ENCODE peak calls at places on chromosomes 3 and 15, in seven cellular contexts. X is cardiac muscle cell; Q is A549; K is CD4-positive, CD25-positive, alpha-beta regulatory T cell; A is substantia nigra; H is mammary epithelial cell; R is aorta. G is an unnamed sample.

GRCh38 chr15:90463381-90463780 is 66.3 kb upstream of the CRTC3 start:
- DNase-seq in X (peak; percentile 75), Q (peak; percentile 14), K (no peak), A (peak; percentile 12), H (peak; percentile 64), R (no peak), G (no peak)

GRCh38 chr3:43969944-43970343 is 271.7 kb upstream of the TOPAZ1 start:
- DNase-seq in X (no peak), Q (no peak), K (no peak), A (no peak), H (no peak), R (no peak), G (no peak)

GRCh38 chr3:11367116-11367781 is 95.1 kb downstream of the ATG7 start:
- DNase-seq in X (peak; percentile 96), Q (peak; percentile 9), K (no peak), A (no peak), H (no peak), R (no peak), G (peak; percentile 36)

GRCh38 chr3:52441122-52441771 is 3.7 kb downstream of the SEMA3G start:
- DNase-seq in X (no peak), Q (no peak), K (no peak), A (no peak), H (no peak), R (peak; percentile 64), G (no peak)

GRCh38 chr15:62306851-62307504 is 141.9 kb upstream of the C2CD4B start:
- DNase-seq in X (peak; percentile 88), Q (peak; percentile 88), K (peak; percentile 31), A (peak; percentile 2), H (peak; percentile 55), R (no peak), G (no peak)

GRCh38 chr3:49456417-49456816 is 13.7 kb upstream of the DAG1 start:
- DNase-seq in X (peak; percentile 41), Q (no peak), K (no peak), A (no peak), H (no peak), R (no peak), G (no peak)

GRCh38 chr3:64909011-64909410 is 221.2 kb upstream of the ADAMTS9 start:
- DNase-seq in X (no peak), Q (no peak), K (no peak), A (no peak), H (no peak), R (no peak), G (no peak)

GRCh38 chr3:171186383-171186782 is 159.9 kb upstream of the SLC2A2 start:
- DNase-seq in X (peak; percentile 54), Q (no peak), K (no peak), A (no peak), H (no peak), R (no peak), G (no peak)

DNA sequence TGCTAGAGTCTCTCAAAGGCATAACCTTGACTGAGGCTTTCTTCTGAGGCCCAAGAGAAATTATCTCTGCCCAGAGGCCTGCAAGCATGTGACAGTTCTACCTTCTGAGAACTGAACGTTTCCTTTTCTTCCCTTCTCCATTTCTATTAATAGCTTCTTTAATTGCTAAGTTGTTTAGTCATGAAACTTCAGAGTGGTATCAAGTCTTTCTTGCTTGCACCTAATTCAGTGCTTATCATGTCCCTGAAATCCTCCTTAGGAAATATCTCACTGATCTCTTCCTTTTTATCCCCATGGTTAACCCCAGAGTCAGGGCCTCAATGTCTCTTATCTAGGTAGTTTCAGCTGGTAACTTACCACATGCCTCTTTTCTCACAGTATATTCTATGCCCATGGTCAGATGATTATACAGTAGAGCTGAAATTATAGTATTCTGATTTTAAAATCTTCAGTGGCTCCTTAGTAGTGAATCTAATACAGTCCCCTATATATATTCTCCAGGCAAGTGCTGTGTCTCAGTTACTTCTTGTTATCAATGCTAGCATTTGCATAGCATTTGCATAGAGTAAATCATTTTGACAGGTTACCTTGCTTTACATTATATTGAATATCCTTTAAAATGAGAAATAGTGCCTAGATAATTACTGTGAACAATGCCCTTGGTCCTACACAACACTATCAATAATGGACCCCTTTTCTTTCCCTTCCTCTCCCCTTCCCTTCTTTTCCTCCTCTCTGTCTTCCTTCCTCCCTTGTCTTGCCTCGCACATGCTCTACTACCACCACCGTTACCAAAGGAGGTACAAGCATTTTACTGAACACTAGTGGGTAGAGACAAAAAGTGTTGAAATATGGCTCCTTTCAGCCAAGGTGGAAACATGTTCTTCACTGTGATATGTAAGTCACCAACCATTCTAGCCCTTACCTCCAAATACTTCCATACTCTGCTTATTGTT is 33.0 kb downstream of the KBTBD8 start:
- DNase-seq in X (no peak), Q (no peak), K (no peak), A (no peak), H (no peak), R (no peak), G (no peak)
- H3K27ac ChIP-seq in X (peak overlapping the region; percentile 66), Q (no peak overlapping the region), K (no peak overlapping the region), A (no peak overlapping the region), H (no peak overlapping the region), R (no peak overlapping the region), G (no peak overlapping the region)

DNA sequence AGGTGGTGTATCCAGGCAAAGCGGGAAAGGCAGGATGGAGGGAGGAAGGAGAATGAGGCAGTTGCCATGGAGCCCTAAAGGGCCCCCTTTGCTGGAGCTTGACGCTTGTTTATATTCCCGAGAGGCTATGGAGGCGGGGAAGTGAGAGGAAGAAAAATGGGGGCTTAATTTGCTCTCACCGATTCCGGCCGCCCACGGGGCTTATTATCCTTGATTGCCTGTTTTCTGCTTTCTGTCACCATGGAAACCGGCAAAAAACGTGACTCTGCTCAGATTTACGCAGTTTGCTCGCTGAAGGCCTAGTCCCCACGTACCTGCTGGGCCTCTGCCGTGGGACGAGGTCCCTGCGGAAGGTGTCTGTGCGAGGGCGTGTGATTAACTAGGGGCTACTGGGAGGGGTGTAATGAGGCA is 110.6 kb upstream of the NDN start:
- DNase-seq in X (no peak), Q (no peak), K (no peak), A (no peak), H (no peak), R (no peak), G (peak; percentile 25)
- H3K27ac ChIP-seq in X (no peak overlapping the region), Q (no peak overlapping the region), K (no peak overlapping the region), A (no peak overlapping the region), H (no peak overlapping the region), R (no peak overlapping the region), G (no peak overlapping the region)

GRCh38 chr15:39920510-39921273 is 626 bp upstream of the GPR176 start:
- DNase-seq in X (peak; percentile 87), Q (peak; percentile 66), K (peak; percentile 80), A (peak; percentile 76), H (peak; percentile 58), R (peak; percentile 94), G (peak; percentile 96)
- H3K27ac ChIP-seq in X (no peak overlapping the region), Q (peak overlapping the region; percentile 91), K (no peak overlapping the region), A (peak overlapping the region; percentile 49), H (peak overlapping the region; percentile 86), R (peak overlapping the region; percentile 15), G (peak overlapping the region; percentile 85)

DNA sequence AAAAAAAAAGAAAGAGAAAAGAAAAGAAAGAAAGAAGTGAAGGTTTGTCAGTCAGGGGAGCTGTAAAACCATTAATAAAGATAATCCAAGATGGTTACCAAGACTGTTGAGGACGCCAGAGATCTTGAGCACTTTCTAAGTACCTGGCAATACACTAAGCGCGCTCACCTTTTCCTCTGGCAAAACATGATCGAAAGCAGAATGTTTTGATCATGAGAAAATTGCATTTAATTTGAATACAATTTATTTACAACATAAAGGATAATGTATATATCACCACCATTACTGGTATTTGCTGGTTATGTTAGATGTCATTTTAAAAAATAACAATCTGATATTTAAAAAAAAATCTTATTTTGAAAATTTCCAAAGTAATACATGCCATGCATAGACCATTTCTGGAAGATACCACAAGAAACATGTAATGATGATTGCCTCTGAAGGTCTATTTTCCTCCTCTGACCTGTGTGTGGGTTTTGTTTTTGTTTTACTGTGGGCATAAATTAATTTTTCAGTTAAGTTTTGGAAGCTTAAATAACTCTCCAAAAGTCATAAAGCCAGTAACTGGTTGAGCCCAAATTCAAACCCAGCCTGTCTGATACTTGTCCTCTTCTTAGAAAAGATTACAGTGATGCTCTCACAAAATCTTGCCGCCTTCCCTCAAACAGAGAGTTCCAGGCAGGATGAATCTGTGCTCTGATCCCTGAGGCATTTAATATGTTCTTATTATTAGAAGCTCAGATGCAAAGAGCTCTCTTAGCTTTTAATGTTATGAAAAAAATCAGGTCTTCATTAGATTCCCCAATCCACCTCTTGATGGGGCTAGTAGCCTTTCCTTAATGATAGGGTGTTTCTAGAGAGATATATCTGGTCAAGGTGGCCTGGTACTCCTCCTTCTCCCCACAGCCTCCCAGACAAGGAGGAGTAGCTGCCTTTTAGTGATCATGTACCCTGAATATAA is 2.0 kb downstream of the B2M start:
- DNase-seq in X (peak; percentile 47), Q (peak; percentile 60), K (peak; percentile 56), A (no peak), H (peak; percentile 32), R (no peak), G (no peak)
- H3K27ac ChIP-seq in X (no peak overlapping the region), Q (peak overlapping the region; percentile 91), K (peak overlapping the region; percentile 100), A (peak overlapping the region; percentile 98), H (peak overlapping the region; percentile 80), R (no peak overlapping the region), G (peak overlapping the region; percentile 99)

GRCh38 chr3:147305533-147306241 is 100.7 kb downstream of the ZIC4 start:
- DNase-seq in X (no peak), Q (no peak), K (no peak), A (no peak), H (no peak), R (no peak), G (no peak)
- H3K27ac ChIP-seq in X (no peak overlapping the region), Q (no peak overlapping the region), K (no peak overlapping the region), A (no peak overlapping the region), H (no peak overlapping the region), R (no peak overlapping the region), G (no peak overlapping the region)

DNA sequence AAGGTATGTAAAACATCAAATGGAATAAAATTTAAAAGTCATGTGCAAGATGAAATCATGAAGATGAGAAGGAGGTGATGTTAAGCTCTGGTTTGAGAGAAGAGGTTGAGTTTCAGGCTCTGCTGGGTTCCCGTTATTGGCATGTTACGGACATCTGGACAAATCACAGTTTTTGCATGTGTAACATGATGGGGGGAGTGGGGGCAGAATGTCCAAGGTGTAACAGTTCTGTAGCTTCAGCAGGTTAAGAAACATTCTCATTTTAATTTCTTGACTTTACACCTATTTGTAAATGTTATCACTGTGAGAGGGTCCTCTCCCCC is 17.2 kb downstream of the TRIM71 start:
- DNase-seq in X (no peak), Q (no peak), K (no peak), A (no peak), H (no peak), R (no peak), G (no peak)
- H3K27ac ChIP-seq in X (no peak overlapping the region), Q (no peak overlapping the region), K (no peak overlapping the region), A (no peak overlapping the region), H (no peak overlapping the region), R (no peak overlapping the region), G (no peak overlapping the region)

DNA sequence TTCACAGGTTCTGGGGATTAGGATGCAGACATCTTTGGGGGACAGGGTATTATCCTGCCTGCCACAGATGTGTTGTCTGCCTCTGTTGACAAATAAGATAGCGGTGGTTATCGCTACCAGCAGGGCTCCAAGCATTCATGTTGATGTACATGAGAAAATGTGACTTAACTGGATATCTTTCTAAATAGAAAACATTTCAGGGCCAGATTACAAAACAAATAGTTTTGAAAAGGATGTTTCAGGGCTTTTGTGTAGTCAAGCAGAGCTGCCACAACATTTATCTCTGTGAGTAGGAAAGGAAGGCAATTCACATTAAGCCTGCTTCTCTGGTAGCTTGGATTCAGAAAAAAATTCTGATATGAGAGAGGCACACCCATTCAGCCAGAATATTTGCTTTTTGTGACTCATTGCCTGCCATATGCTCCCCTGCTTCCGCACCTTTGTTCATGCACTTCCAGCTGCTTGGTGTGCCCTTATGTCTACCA is 22.8 kb downstream of the PLS1 start:
- DNase-seq in X (no peak), Q (peak; percentile 64), K (no peak), A (no peak), H (peak; percentile 35), R (no peak), G (no peak)
- H3K27ac ChIP-seq in X (no peak overlapping the region), Q (peak overlapping the region; percentile 84), K (no peak overlapping the region), A (no peak overlapping the region), H (no peak overlapping the region), R (no peak overlapping the region), G (no peak overlapping the region)

GRCh38 chr3:183584246-183584913 is 28.9 kb upstream of the KLHL6 start:
- DNase-seq in X (peak; percentile 86), Q (no peak), K (no peak), A (no peak), H (no peak), R (no peak), G (no peak)
- H3K27ac ChIP-seq in X (peak overlapping the region; percentile 9), Q (no peak overlapping the region), K (no peak overlapping the region), A (peak overlapping the region; percentile 74), H (no peak overlapping the region), R (no peak overlapping the region), G (peak overlapping the region; percentile 26)

G was measured in upper lobe of left lung.